ENCODE peak calls at places on chromosome 2, in ten cellular contexts. Q is fibroblast of mammary gland, C is esophagus squamous epithelium, N is ascending aorta, X is fibroblast of lung, S is colonic mucosa, E is IMR-90, A is heart left ventricle, J is dorsolateral prefrontal cortex, F is GM12864. L is an unnamed sample.
A peak's percentile ranks its signal among the peaks of the same experiment; 100 is the strongest.

GRCh38 chr2:31998731-31999383 is 12.0 kb downstream of the MEMO1 start:
- DNase-seq in S (no peak), F (no peak), N (no peak), C (no peak), J (no peak), E (no peak), Q (no peak), A (no peak), X (no peak), L (no peak)

GRCh38 chr2:24121469-24121868 is 1.7 kb downstream of the PFN4 start:
- DNase-seq in S (no peak), C (no peak), A (no peak), N (no peak), E (no peak), X (no peak), F (no peak), Q (no peak), J (no peak), L (peak; percentile 50)

GRCh38 chr2:101160454-101160853 is 9.3 kb upstream of the TBC1D8 start:
- DNase-seq in N (no peak), S (no peak), F (no peak), X (peak; percentile 58), Q (peak; percentile 63), C (no peak), A (no peak), E (peak; percentile 29), J (no peak), L (peak; percentile 66)

GRCh38 chr2:165016772-165017411 is 61.6 kb upstream of the SLC38A11 start:
- DNase-seq in C (no peak), J (no peak), X (peak; percentile 60), E (peak; percentile 65), S (no peak), N (no peak), A (peak; percentile 18), Q (peak; percentile 59), F (no peak), L (peak; percentile 76)

GRCh38 chr2:151780938-151781337 is 46.7 kb upstream of the NEB start:
- DNase-seq in A (no peak), Q (no peak), N (no peak), F (no peak), X (no peak), J (no peak), C (no peak), S (no peak), E (no peak), L (no peak)

GRCh38 chr2:204950695-204951094 is 405.4 kb downstream of the PARD3B start:
- DNase-seq in A (no peak), X (peak; percentile 75), J (no peak), C (no peak), F (no peak), E (peak; percentile 62), S (no peak), N (no peak), Q (no peak), L (peak; percentile 6)

GRCh38 chr2:26633993-26634392 is 7.2 kb downstream of the CIB4 start:
- DNase-seq in A (no peak), F (no peak), Q (no peak), S (no peak), E (no peak), X (no peak), C (no peak), J (no peak), N (no peak), L (no peak)

GRCh38 chr2:110149330-110150220 is 34.0 kb upstream of the MALL start:
- DNase-seq in Q (peak; percentile 87), F (no peak), A (no peak), J (no peak), X (peak; percentile 97), C (no peak), S (no peak), E (peak; percentile 94), N (no peak), L (peak; percentile 96)

GRCh38 chr2:216013080-216013909 is at the start of gene MREG:
- DNase-seq in E (peak; percentile 61), N (peak; percentile 80), F (no peak), C (no peak), Q (peak; percentile 61), A (peak; percentile 63), S (peak; percentile 86), J (peak; percentile 82), X (peak; percentile 50), L (peak; percentile 68)

GRCh38 chr2:2641541-2642410 is 310.7 kb upstream of the MYT1L start:
- DNase-seq in F (no peak), S (no peak), A (no peak), E (no peak), X (no peak), C (no peak), J (no peak), Q (no peak), N (no peak), L (no peak)

GRCh38 chr2:172953970-172954852 is 121.4 kb upstream of the MAP3K20 start:
- DNase-seq in S (no peak), Q (no peak), C (no peak), E (peak; percentile 24), X (no peak), F (no peak), A (no peak), N (no peak), J (no peak), L (no peak)

DNA sequence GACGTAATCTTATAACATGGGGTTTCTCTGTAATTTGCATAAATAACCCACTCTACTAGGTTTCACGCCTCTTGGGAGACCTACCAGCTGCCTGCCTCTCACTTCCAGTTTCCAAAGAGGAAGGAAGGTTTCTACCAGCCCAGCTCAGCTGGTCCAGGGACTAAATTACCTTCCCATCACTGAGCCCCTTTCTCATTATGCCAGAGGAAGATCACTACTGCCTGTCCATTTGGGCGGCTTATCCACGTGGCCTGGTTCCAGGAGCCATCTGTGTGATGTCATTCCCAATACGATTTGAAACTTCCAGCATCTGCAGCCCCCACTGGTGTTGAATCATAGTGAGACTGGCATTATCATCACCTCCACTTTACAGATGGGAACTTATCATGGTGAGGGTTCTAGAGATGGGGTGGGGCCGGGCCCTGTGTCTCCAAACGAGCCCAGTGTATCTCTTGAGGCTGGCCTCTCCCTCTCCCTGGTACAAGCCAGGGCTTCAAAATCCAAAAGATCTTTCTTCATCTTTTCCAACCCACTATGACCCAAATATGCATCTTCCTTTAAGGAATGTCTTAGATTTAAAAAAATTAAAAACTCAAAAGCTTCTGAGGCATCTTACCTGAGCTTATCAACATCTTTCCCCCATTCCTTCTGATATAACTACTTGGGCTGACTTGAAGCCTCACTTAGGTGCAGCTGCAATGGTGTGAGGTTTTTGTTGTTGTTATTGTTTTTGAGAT is 140.8 kb downstream of the DDX1 start:
- DNase-seq in Q (peak; percentile 13), X (peak; percentile 11), C (no peak), E (no peak), F (peak; percentile 40), J (no peak), A (no peak), N (no peak), S (no peak), L (no peak)
- H3K4me3 ChIP-seq in Q (no peak overlapping the region), X (no peak overlapping the region), C (no peak overlapping the region), E (no peak overlapping the region), F (no peak overlapping the region), J (no peak overlapping the region), A (no peak overlapping the region), N (no peak overlapping the region), S (no peak overlapping the region), L (no peak overlapping the region)

DNA sequence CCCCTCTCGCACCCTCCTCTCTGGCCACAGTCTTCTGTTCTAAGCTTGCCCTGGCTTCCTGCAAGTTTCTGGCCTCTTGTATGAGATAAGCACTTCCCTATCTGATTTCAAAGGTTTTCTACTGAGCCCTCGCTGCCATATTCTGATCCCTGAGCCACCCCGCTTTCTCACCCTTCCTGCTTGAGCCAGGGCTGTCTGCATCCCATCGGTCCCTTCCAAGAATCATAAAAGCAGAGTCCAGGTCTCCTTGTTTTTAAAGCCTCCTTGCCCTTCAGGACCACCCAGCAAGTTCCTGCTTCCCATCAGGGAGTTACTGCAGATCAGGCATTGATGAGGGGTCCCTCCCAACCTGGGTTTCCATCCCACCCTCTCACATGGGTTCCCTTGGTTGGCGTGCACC is 110.2 kb downstream of the PRKCE start:
- DNase-seq in Q (no peak), F (no peak), C (no peak), S (no peak), N (no peak), X (no peak), E (no peak), J (no peak), A (no peak), L (no peak)
- TF ChIP-seq CTCF in Q (no peak), F (no peak), C (no peak), S (no peak), N (no peak), X (no peak), E (no peak), J (no peak), A (no peak), L (no peak)

DNA sequence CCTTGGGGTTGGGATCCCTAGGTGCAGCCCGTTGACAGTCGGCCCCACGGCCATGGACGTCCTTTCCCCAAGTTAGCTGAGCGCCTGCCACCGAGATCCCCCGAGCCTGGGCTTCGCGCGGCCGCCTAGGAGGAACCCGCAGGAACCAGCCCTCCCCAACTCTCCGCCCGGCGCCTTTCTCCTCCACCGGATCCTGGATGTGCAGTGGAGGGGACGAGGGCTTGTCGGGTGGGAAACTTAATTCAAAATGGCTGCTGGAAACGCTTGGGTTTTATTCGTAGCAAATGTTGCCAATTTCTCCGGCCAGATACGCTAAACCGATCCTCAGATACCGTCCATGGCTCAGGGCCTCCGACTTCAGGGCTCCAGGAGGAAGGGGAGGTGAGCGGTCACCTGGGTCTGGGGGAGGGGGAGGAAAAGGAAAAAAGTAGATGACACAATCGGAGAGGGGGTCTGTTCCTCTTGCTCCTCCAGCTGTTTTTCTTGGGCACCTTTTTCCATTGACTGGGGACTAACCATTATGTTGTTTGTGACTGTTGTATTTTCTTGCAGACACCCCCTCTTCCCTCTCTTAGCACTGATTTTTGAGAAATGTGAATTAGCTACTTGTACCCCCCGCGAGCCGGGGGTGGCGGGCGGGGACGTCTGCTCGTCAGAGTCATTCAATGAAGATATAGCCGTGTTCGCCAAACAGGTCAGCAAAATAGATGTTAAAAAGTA is 4.5 kb downstream of the MEIS1 start:
- DNase-seq in N (no peak), C (no peak), X (no peak), A (peak; percentile 49), E (no peak), S (no peak), Q (peak; percentile 39), F (no peak), J (peak; percentile 60), L (peak; percentile 48)
- H3K4me3 ChIP-seq in N (peak overlapping the region; percentile 81), C (peak overlapping the region; percentile 78), X (peak overlapping the region; percentile 81), A (peak overlapping the region; percentile 65), E (peak overlapping the region; percentile 99), S (peak overlapping the region; percentile 55), Q (peak overlapping the region; percentile 74), F (no peak overlapping the region), J (peak overlapping the region; percentile 76), L (peak overlapping the region; percentile 93)

GRCh38 chr2:71734620-71735019 is 281.3 kb downstream of the DYSF start:
- DNase-seq in X (no peak), F (no peak), J (no peak), A (no peak), C (no peak), N (no peak), S (no peak), Q (no peak), E (no peak), L (no peak)

GRCh38 chr2:71730785-71731383 is 277.5 kb downstream of the DYSF start:
- DNase-seq in X (no peak), S (no peak), J (no peak), E (no peak), N (no peak), Q (no peak), C (no peak), F (no peak), A (no peak), L (no peak)

GRCh38 chr2:71736986-71737385 is 283.6 kb downstream of the DYSF start:
- DNase-seq in J (no peak), Q (no peak), N (no peak), S (no peak), A (no peak), F (no peak), X (no peak), E (no peak), C (no peak), L (no peak)

GRCh38 chr2:71736091-71736878 is 282.9 kb downstream of the DYSF start:
- DNase-seq in J (no peak), F (no peak), Q (no peak), A (no peak), N (peak; percentile 58), X (no peak), E (no peak), C (no peak), S (no peak), L (no peak)
- TF ChIP-seq CTCF in J (no peak), F (no peak), Q (no peak), A (no peak), N (no peak), X (no peak), E (no peak), C (no peak), S (no peak), L (no peak)

L was measured in fibroblast of the aortic adventitia.